ENCODE peak calls at places on chromosomes 1 and 21, in four cellular contexts. Y is K562, B is GM12878, X is HepG2. K is an unnamed sample.
A peak's percentile ranks its signal among the peaks of the same experiment; 100 is the strongest.

GRCh38 chr1:37752213-37752582 is 12.7 kb downstream of the EPHA10 start:
- DNase-seq in Y (no peak), X (no peak), B (no peak), K (peak; percentile 48)

GRCh38 chr1:149848811-149849210 is 50.6 kb upstream of the BOLA1 start:
- DNase-seq in X (peak; percentile 10), Y (peak; percentile 44), B (no peak), K (no peak)

GRCh38 chr1:183945432-183946308 is 91.9 kb downstream of the COLGALT2 start:
- DNase-seq in X (peak; percentile 28), Y (peak; percentile 64), B (no peak), K (peak; percentile 43)

GRCh38 chr1:18100060-18100459 is 7.5 kb upstream of the IGSF21 start:
- DNase-seq in X (no peak), Y (no peak), B (no peak), K (no peak)

GRCh38 chr1:241916196-241916595 is 41.4 kb upstream of the BECN2 start:
- DNase-seq in B (no peak), Y (no peak), X (peak; percentile 7), K (no peak)

GRCh38 chr1:216794541-216795055 is 71.4 kb upstream of the ESRRG start:
- DNase-seq in X (no peak), Y (no peak), B (no peak), K (no peak)

GRCh38 chr21:44568667-44569556 is 4.6 kb upstream of the KRTAP10-4 start:
- DNase-seq in X (no peak), Y (peak; percentile 41), B (no peak), K (no peak)

GRCh38 chr1:39788758-39789570 is at the start of gene BMP8B:
- DNase-seq in X (no peak), Y (peak; percentile 79), B (no peak), K (peak; percentile 75)

GRCh38 chr21:37348664-37349063 is 17.9 kb upstream of the DYRK1A start:
- DNase-seq in B (no peak), X (no peak), Y (peak; percentile 46), K (no peak)

GRCh38 chr1:47761201-47761930 is 235.8 kb downstream of the TRABD2B start:
- DNase-seq in X (no peak), Y (no peak), B (no peak), K (no peak)
- TF ChIP-seq HDAC6 in X (no peak), Y (no peak), B (no peak), K (no peak)

GRCh38 chr1:26998319-26999300 is 5.1 kb downstream of the TRNP1 start:
- DNase-seq in Y (no peak), B (no peak), X (no peak), K (no peak)
- TF ChIP-seq SIN3A in Y (no peak), B (no peak), X (no peak), K (no peak)

DNA sequence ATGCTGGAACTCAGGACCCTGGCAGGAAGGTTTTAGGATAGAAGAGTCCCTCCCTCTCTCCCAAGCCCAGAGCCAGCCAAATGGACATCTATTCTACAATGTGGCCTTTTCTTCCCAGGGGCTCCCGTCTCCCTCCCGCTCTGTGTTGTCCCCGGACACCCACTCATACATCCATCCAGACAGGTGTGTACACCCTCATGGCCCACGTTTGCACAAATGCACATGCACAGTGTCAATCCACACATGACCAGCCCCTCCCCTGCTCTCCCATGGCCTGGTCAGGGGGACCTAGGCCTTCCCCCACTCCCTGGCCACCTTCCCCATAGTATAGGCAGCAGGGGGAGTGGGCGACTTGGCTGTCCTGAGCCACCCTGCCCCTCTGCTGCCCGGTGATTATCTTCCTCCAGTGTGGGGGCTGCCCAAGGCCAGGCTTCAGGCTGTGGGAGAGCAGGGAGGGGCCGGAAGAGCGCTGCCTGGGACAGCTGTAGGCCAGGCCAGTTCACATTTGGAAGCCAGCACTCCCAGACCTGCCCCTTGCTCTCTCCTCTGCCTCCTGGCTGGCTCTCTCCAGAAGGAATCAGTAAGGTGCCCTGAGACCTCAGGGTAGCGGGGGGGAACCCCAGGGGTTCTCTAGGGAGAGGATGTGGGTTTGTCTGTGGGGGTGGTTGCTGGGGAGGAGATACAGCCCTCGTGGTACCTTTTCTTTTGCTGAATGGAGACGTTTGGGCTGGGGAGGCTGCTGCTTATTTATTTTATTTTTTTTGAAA is 4.1 kb upstream of the PTPN7 start:
- DNase-seq in X (no peak), Y (peak; percentile 88), B (peak; percentile 56), K (no peak)
- TF ChIP-seq HDAC6 in X (no peak), Y (no peak), B (no peak), K (no peak)

GRCh38 chr1:165631403-165632151 is 543 bp downstream of the MGST3 start:
- DNase-seq in Y (peak; percentile 86), B (no peak), X (no peak), K (no peak)

GRCh38 chr1:165628127-165628857 is 2.7 kb upstream of the MGST3 start:
- DNase-seq in B (no peak), X (no peak), Y (peak; percentile 47), K (no peak)

GRCh38 chr1:165630629-165631402 is at the start of gene MGST3:
- DNase-seq in X (peak; percentile 91), Y (peak; percentile 99), B (peak; percentile 91), K (peak; percentile 90)

GRCh38 chr1:165629131-165629530 is 1.9 kb upstream of the MGST3 start:
- DNase-seq in X (no peak), Y (no peak), B (no peak), K (no peak)

DNA sequence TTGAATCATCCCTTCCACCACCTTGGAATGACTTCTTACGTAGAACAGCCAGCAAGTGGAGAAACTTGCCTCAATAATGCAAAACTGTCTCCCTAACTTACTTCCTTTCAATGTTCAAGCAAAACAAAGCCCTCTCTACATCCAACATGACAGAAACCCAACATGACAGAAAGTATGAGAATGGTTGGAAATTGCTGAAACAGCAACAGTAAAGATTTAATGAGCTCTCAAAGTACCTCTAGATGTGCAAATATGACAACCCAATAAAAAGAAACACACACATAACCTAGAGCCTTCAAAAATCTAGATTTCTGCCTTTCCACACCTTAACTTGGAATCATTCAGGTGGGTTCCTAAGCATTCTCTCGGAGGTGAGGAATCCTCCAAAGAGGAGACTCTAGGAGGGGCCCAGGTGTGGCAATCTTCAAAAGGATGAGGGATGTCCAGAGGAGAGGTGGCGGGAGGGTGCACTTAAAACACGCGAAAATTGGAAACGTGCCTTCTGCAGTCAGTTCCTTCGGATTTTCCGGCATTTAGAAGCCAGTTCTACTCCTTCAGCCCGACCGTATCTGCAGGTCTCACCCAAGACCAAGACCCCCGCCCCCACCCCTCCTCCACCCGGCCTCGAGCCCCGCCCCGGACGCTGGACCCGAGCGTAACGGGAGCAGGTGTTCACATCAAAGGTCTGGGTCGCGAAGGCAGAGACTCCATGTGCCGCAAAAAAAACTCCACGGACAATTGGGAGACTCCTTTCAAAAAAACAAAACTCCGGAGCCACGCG is 996 bp upstream of the MGST3 start:
- DNase-seq in X (no peak), B (no peak), Y (no peak), K (no peak)
- TF ChIP-seq SIN3A in X (no peak), B (no peak), Y (no peak), K (no peak)

DNA sequence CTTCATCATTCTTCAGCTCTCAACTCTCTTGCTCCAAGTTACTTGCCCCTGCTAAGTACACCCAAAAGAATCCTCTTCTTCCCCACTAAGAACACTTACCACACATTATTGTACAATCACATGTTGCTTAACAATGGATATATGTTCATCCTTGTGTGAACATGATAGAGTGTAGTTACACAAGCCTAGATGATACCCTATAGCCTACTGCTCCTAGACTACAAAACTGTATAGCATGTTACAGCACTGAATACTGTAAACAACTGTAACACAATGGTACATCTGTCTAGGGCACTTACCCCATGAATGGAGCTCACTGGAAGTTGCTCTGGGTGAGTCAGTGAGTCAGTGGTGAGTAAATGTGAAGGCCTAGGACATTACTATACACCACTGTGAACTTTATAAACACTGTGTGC is 77.4 kb downstream of the RERE start:
- DNase-seq in Y (no peak), B (no peak), X (peak; percentile 98), K (no peak)
- TF ChIP-seq HDAC6 in Y (no peak), B (no peak), X (no peak), K (no peak)

DNA sequence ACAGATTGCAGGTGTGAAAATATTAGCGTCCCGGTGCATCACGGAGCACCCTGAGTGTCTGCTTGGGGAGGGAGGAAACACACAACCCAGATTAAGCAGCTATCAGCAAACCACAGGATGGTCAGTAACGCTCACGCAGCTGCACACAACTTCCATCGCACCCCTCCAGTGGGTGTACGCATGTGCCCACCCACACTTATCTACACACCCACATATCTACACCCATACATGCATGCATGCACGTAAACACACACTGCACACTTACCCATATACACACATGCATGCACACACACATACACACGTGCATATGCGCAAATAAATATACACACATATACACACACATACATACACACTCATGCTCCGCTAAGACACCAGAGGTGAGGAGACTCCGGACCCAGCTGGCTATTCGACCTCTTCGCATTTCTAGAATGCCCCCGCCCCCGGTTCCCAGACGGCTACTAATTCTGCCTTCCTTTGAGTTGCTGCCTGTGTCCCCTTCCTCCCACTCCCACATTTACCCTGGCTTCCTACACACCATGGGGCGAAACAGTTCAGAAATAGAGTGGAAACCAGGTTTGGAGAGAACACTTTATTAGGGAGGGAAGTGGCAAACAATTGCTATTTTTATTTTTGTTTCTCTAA is 26.2 kb downstream of the ITPKB start:
- DNase-seq in B (no peak), X (no peak), Y (no peak), K (no peak)
- TF ChIP-seq SIN3A in B (no peak), X (no peak), Y (no peak), K (no peak)

DNA sequence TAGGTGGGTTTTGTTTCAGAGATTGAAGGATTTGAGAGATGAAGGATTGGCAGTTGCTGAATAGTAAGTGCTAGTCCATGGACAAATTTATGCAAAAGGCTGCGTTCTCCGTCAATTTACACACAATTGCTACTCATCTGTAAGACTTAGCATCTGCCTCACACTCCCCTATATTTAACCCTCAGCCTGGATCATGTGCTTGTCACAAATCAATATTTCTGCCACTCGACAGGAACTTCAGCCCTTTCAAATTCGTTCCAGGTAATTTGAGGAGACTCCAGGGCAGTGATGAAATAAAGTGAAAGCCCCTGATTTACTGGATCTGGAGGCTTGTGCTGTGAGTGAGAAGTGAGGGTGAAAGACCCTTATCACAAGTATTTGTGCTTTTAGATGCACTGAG is 105.6 kb upstream of the UBE2U start:
- DNase-seq in X (no peak), Y (no peak), B (no peak), K (no peak)
- TF ChIP-seq HDAC6 in X (no peak), Y (no peak), B (no peak), K (no peak)

GRCh38 chr1:110069302-110070281 is 880 bp downstream of the ALX3 start:
- DNase-seq in X (no peak), Y (no peak), B (no peak), K (no peak)

GRCh38 chr1:110068646-110069301 is 1.7 kb downstream of the ALX3 start:
- DNase-seq in X (no peak), B (no peak), Y (no peak), K (peak; percentile 66)

GRCh38 chr1:110070968-110071307 is 466 bp upstream of the ALX3 start:
- DNase-seq in X (no peak), Y (no peak), B (no peak), K (no peak)

GRCh38 chr1:110067957-110068645 is 2.4 kb downstream of the ALX3 start:
- DNase-seq in Y (no peak), X (no peak), B (no peak), K (peak; percentile 79)

GRCh38 chr1:110070282-110070967 is at the start of gene ALX3:
- DNase-seq in B (no peak), Y (no peak), X (no peak), K (peak; percentile 71)
- TF ChIP-seq SIN3A in B (no peak), Y (no peak), X (no peak), K (no peak)